ENCODE peak calls at places on chromosomes 6 and 20, in four cellular contexts. J, V, P and A are unnamed samples.
A peak's percentile ranks its signal among the peaks of the same experiment; 100 is the strongest.

GRCh38 chr6:44386929-44387345 is 569 bp upstream of the CDC5L start:
- DNase-seq in J (no peak), V (no peak), P (peak; percentile 31), A (no peak)

GRCh38 chr20:41424546-41424945 is 57.9 kb upstream of the EMILIN3 start:
- DNase-seq in J (no peak), V (no peak), P (no peak), A (peak; percentile 28)

GRCh38 chr6:165723326-165723725 is 60.3 kb upstream of the PDE10A start:
- DNase-seq in J (no peak), V (no peak), P (no peak), A (no peak)

GRCh38 chr6:54390362-54390761 is 82.1 kb downstream of the TINAG start:
- DNase-seq in J (no peak), V (no peak), P (no peak), A (no peak)

GRCh38 chr20:17568972-17569471 is 853 bp upstream of the DSTN start:
- DNase-seq in J (peak; percentile 87), V (peak; percentile 77), P (peak; percentile 98), A (peak; percentile 99)

GRCh38 chr6:167962717-167963116 is 34.8 kb upstream of the KIF25 start:
- DNase-seq in J (no peak), V (no peak), P (no peak), A (no peak)

GRCh38 chr6:149060300-149060984 is 257.1 kb upstream of the TAB2 start:
- DNase-seq in J (no peak), V (no peak), P (no peak), A (peak; percentile 41)

GRCh38 chr6:7241160-7241559 is 71.8 kb downstream of the SSR1 start:
- DNase-seq in J (peak; percentile 28), V (no peak), P (no peak), A (no peak)

GRCh38 chr20:48826883-48827771 is 672 bp downstream of the PREX1 start:
- DNase-seq in J (peak; percentile 78), V (peak; percentile 54), P (peak; percentile 24), A (peak; percentile 39)

GRCh38 chr6:6090861-6091607 is 84.3 kb upstream of the NRN1 start:
- DNase-seq in J (no peak), V (no peak), P (no peak), A (no peak)
- H3K9ac ChIP-seq in J (no peak overlapping the region), V (no peak overlapping the region), P (no peak overlapping the region), A (no peak overlapping the region)

GRCh38 chr6:28791002-28791383 is 132.8 kb downstream of the TRIM27 start:
- DNase-seq in J (peak; percentile 12), V (no peak), P (no peak), A (no peak)

GRCh38 chr6:28785962-28786679 is 137.7 kb downstream of the TRIM27 start:
- DNase-seq in J (peak; percentile 46), V (peak; percentile 40), P (no peak), A (no peak)

GRCh38 chr6:28794175-28795002 is 129.4 kb downstream of the TRIM27 start:
- DNase-seq in J (peak; percentile 83), V (peak; percentile 61), P (peak; percentile 52), A (peak; percentile 38)

DNA sequence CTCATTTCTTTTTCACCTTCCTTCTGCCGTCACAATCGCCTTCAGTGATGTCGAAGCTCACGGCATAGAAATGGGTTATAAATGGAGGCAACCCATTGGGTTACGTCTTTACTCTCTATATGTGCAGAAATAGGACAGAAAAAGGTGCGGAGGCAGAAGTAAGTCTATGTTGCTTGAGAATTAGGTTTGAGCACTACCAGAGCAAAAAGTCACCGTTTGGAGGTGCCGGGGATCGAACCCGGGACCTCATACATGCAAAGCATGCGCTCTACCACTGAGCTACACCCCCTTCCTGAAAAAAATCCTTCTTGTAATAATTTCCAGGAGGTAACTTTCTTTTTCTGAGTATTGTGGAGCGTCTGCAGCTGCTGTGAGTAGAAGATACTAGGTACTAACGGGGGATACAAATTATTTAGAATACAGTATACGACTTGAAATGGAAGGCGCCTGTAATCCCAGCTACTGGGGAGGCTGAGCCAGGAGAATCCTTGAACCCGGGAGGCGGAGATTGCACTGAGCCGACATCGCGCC is 134.2 kb downstream of the TRIM27 start:
- DNase-seq in J (peak; percentile 88), V (peak; percentile 67), P (peak; percentile 85), A (peak; percentile 64)
- H3K9ac ChIP-seq in J (peak overlapping the region; percentile 46), V (no peak overlapping the region), P (no peak overlapping the region), A (no peak overlapping the region)

GRCh38 chr6:11615214-11615602 is 77.7 kb downstream of the TMEM170B start:
- DNase-seq in J (no peak), V (no peak), P (peak; percentile 71), A (peak; percentile 52)
- H3K9ac ChIP-seq in J (no peak overlapping the region), V (no peak overlapping the region), P (no peak overlapping the region), A (no peak overlapping the region)

DNA sequence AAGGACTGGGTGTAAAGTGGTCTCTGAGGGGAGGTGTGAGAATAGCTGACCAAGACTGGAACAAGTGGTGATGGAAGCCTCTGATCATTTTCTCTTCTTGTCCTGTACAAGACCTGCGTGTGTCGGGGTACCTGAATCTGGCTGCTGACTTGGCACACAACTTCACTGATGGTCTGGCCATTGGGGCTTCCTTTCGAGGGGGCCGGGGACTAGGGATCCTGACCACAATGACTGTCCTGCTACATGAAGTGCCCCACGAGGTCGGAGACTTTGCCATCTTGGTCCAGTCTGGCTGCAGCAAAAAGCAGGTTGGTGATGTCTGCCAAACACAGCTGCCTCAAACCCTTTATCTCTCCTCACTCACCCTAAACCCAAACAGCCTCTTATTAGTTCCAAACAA is 1.7 kb upstream of the HSD17B8 start:
- DNase-seq in J (no peak), V (no peak), P (no peak), A (no peak)
- H3K9ac ChIP-seq in J (no peak overlapping the region), V (no peak overlapping the region), P (no peak overlapping the region), A (no peak overlapping the region)

GRCh38 chr20:35616465-35617396 is 1.1 kb downstream of the SPAG4 start:
- DNase-seq in J (peak; percentile 100), V (peak; percentile 91), P (peak; percentile 91), A (peak; percentile 100)
- H3K9ac ChIP-seq in J (no peak overlapping the region), V (no peak overlapping the region), P (peak overlapping the region; percentile 73), A (peak overlapping the region; percentile 26)

GRCh38 chr20:62898970-62899632 is 27.2 kb downstream of the DIDO1 start:
- DNase-seq in J (peak; percentile 84), V (no peak), P (no peak), A (no peak)

GRCh38 chr20:62899633-62900051 is 26.7 kb downstream of the DIDO1 start:
- DNase-seq in J (peak; percentile 73), V (no peak), P (no peak), A (no peak)

GRCh38 chr20:62900692-62901584 is 25.4 kb downstream of the DIDO1 start:
- DNase-seq in J (peak; percentile 77), V (no peak), P (peak; percentile 76), A (no peak)

GRCh38 chr20:62901891-62902290 is 24.4 kb downstream of the DIDO1 start:
- DNase-seq in J (no peak), V (no peak), P (no peak), A (no peak)

DNA sequence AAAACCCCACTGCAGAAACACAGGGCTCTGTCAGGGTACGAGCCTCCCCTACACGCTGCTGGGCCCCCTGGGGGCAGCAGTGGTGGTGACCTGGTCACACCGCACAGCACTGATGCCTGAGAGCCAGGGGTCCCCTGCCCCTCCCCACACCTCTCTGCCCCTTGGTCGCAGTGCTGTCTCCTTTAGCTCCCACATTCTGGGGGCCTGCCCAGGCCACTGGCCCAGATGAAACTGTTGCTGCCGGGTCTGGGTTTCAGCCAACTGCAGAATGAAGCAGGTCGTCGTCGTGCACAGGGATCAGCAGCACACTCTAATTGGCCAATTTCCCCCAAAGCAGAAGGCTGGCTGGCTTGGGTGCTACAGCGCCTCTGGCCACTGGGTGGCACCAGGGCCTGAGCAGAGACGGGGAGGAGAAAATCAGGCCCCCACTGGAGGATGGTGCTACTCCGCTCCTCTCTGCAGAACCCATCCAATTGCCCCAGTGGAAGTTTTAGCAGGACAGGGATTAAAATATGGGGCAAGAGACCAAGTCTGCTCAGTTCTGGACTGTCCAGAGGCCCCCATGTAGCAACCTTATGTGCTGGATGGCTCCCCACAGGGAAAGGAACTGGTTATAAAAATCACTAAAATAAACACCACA is 26.1 kb downstream of the DIDO1 start:
- DNase-seq in J (peak; percentile 95), V (peak; percentile 93), P (peak; percentile 74), A (peak; percentile 58)
- H3K9ac ChIP-seq in J (peak overlapping the region; percentile 41), V (no peak overlapping the region), P (no peak overlapping the region), A (no peak overlapping the region)

GRCh38 chr6:1232578-1232977 is 79.3 kb upstream of the FOXQ1 start:
- DNase-seq in J (no peak), V (no peak), P (no peak), A (no peak)
- H3K9ac ChIP-seq in J (no peak overlapping the region), V (no peak overlapping the region), P (no peak overlapping the region), A (no peak overlapping the region)

GRCh38 chr20:53880108-53880641 is 190.2 kb downstream of the BCAS1 start:
- DNase-seq in J (no peak), V (no peak), P (no peak), A (no peak)

GRCh38 chr20:53879048-53879684 is 191.2 kb downstream of the BCAS1 start:
- DNase-seq in J (no peak), V (no peak), P (no peak), A (no peak)

GRCh38 chr20:53884859-53885654 is 185.3 kb downstream of the BCAS1 start:
- DNase-seq in J (no peak), V (no peak), P (peak; percentile 92), A (peak; percentile 61)

GRCh38 chr20:53881362-53881761 is 189.0 kb downstream of the BCAS1 start:
- DNase-seq in J (no peak), V (no peak), P (no peak), A (no peak)

DNA sequence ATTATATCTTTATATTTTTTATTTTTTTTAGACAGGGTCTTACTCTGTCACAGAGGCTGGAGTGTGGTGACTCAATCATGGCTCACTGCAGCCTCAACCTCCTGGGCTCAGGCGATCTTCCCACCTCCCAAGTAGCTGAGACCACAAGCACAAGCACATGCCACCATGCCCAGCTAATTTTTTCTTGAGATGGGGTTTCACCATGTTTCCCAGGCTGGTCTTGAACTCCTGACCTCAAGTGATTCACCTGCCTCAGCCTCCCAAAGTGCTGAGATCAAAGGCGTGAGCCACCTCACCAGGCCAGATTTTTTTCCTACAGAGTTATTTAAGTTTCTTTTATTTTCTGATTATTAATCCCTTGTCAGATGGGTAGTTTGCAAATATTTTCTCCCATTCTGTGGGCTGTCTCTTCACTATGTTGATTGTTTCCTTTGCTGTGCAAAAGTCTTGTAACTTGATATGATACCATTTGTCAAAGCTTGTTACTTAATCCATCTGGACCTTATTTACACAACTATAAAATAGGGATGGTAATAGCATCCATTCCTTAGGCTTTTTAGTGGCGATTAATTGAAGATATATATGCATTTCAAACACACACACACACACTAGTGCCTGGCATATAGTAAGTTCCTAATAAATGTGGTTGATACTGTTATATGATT is 187.2 kb downstream of the BCAS1 start:
- DNase-seq in J (no peak), V (no peak), P (peak; percentile 89), A (no peak)
- H3K9ac ChIP-seq in J (no peak overlapping the region), V (no peak overlapping the region), P (peak overlapping the region; percentile 9), A (no peak overlapping the region)

GRCh38 chr6:10837692-10837996 is 695 bp downstream of the MAK start:
- DNase-seq in J (no peak), V (no peak), P (peak; percentile 6), A (no peak)
- H3K9ac ChIP-seq in J (peak overlapping the region; percentile 54), V (peak overlapping the region; percentile 52), P (peak overlapping the region; percentile 45), A (no peak overlapping the region)